ENCODE peak calls at places on chromosomes 3 and 15, in seven cellular contexts. One of them, this sample, is unnamed.

GRCh38 chr15:26024241-26024640 is 161.1 kb upstream of the ATP10A start:
- DNase-seq in GM23338: no peak
- DNase-seq in HCT116: no peak
- DNase-seq in stomach: no peak
- DNase-seq in A673: no peak
- DNase-seq in AG04450: no peak
- DNase-seq in tibial artery: no peak
- DNase-seq in this sample: no peak

GRCh38 chr15:88505721-88506120 is 38.2 kb downstream of the MRPS11 start:
- DNase-seq in HCT116: no peak
- DNase-seq in GM23338: no peak
- DNase-seq in AG04450: no peak
- DNase-seq in stomach: no peak
- DNase-seq in tibial artery: no peak
- DNase-seq in A673: no peak
- DNase-seq in this sample: no peak

GRCh38 chr15:38562278-38562677 is 2.3 kb downstream of the RASGRP1 start:
- DNase-seq in AG04450: no peak
- DNase-seq in A673: no peak
- DNase-seq in HCT116: no peak
- DNase-seq in tibial artery: no peak
- DNase-seq in stomach: no peak
- DNase-seq in GM23338: peak; percentile 9
- DNase-seq in this sample: no peak

GRCh38 chr3:65796676-65797075 is 242.0 kb downstream of the MAGI1 start:
- DNase-seq in tibial artery: no peak
- DNase-seq in HCT116: no peak
- DNase-seq in GM23338: no peak
- DNase-seq in A673: no peak
- DNase-seq in stomach: no peak
- DNase-seq in AG04450: no peak
- DNase-seq in this sample: no peak

GRCh38 chr3:188231454-188231853 is 77.5 kb downstream of the LPP start:
- DNase-seq in tibial artery: no peak
- DNase-seq in A673: no peak
- DNase-seq in HCT116: no peak
- DNase-seq in GM23338: no peak
- DNase-seq in stomach: no peak
- DNase-seq in AG04450: no peak
- DNase-seq in this sample: no peak

GRCh38 chr15:77409259-77410156 is 10.4 kb downstream of the PEAK1 start:
- DNase-seq in tibial artery: no peak
- DNase-seq in stomach: no peak
- DNase-seq in GM23338: no peak
- DNase-seq in A673: no peak
- DNase-seq in HCT116: no peak
- DNase-seq in AG04450: no peak
- DNase-seq in this sample: no peak

GRCh38 chr3:129809297-129809696 is 84.2 kb downstream of the TMCC1 start:
- DNase-seq in tibial artery: no peak
- DNase-seq in AG04450: no peak
- DNase-seq in GM23338: no peak
- DNase-seq in stomach: no peak
- DNase-seq in HCT116: no peak
- DNase-seq in A673: no peak
- DNase-seq in this sample: no peak

GRCh38 chr3:178562869-178563232 is 26.6 kb downstream of the KCNMB2 start:
- DNase-seq in HCT116: no peak
- DNase-seq in A673: no peak
- DNase-seq in AG04450: no peak
- DNase-seq in GM23338: no peak
- DNase-seq in tibial artery: no peak
- DNase-seq in stomach: no peak
- DNase-seq in this sample: no peak

GRCh38 chr3:61530355-61530754 is 31.0 kb upstream of the PTPRG start:
- DNase-seq in HCT116: peak; percentile 49
- DNase-seq in stomach: no peak
- DNase-seq in GM23338: peak; percentile 85
- DNase-seq in tibial artery: no peak
- DNase-seq in A673: peak; percentile 22
- DNase-seq in AG04450: no peak
- DNase-seq in this sample: peak; percentile 49

GRCh38 chr3:72205297-72205696 is 420.3 kb upstream of the PROK2 start:
- DNase-seq in HCT116: no peak
- DNase-seq in AG04450: no peak
- DNase-seq in GM23338: no peak
- DNase-seq in A673: no peak
- DNase-seq in tibial artery: no peak
- DNase-seq in stomach: no peak
- DNase-seq in this sample: no peak

GRCh38 chr3:49841126-49841525 is 15.2 kb downstream of the TRAIP start:
- DNase-seq in stomach: no peak
- DNase-seq in AG04450: no peak
- DNase-seq in HCT116: peak; percentile 33
- DNase-seq in tibial artery: no peak
- DNase-seq in A673: peak; percentile 12
- DNase-seq in GM23338: peak; percentile 78
- DNase-seq in this sample: no peak

GRCh38 chr3:139772539-139773500 is 95.0 kb upstream of the NMNAT3 start:
- DNase-seq in AG04450: peak; percentile 30
- DNase-seq in stomach: no peak
- DNase-seq in A673: no peak
- DNase-seq in tibial artery: no peak
- DNase-seq in GM23338: no peak
- DNase-seq in HCT116: no peak
- DNase-seq in this sample: peak; percentile 99

GRCh38 chr3:122986790-122987189 is 40.8 kb downstream of the SEMA5B start:
- DNase-seq in stomach: no peak
- DNase-seq in HCT116: no peak
- DNase-seq in GM23338: peak; percentile 93
- DNase-seq in AG04450: no peak
- DNase-seq in A673: no peak
- DNase-seq in tibial artery: no peak
- DNase-seq in this sample: no peak

GRCh38 chr3:38022301-38022700 is 7.1 kb downstream of the PLCD1 start:
- DNase-seq in tibial artery: no peak
- DNase-seq in AG04450: no peak
- DNase-seq in stomach: no peak
- DNase-seq in HCT116: no peak
- DNase-seq in A673: no peak
- DNase-seq in GM23338: no peak
- DNase-seq in this sample: no peak

GRCh38 chr3:79005084-79005483 is 762.7 kb downstream of the ROBO1 start:
- DNase-seq in A673: peak; percentile 27
- DNase-seq in HCT116: no peak
- DNase-seq in GM23338: no peak
- DNase-seq in stomach: no peak
- DNase-seq in AG04450: no peak
- DNase-seq in tibial artery: no peak
- DNase-seq in this sample: peak; percentile 57

GRCh38 chr3:10447527-10448260 is 57.7 kb downstream of the ATP2B2 start:
- DNase-seq in A673: no peak
- DNase-seq in HCT116: no peak
- DNase-seq in GM23338: no peak
- DNase-seq in stomach: no peak
- DNase-seq in AG04450: no peak
- DNase-seq in tibial artery: no peak
- DNase-seq in this sample: no peak

GRCh38 chr3:53791317-53791716 is 54.9 kb downstream of the CHDH start:
- DNase-seq in HCT116: no peak
- DNase-seq in AG04450: no peak
- DNase-seq in tibial artery: no peak
- DNase-seq in stomach: no peak
- DNase-seq in GM23338: no peak
- DNase-seq in A673: no peak
- DNase-seq in this sample: no peak

GRCh38 chr3:119681279-119681678 is 4.1 kb upstream of the COX17 start:
- DNase-seq in stomach: no peak
- DNase-seq in A673: peak; percentile 36
- DNase-seq in HCT116: peak; percentile 24
- DNase-seq in AG04450: no peak
- DNase-seq in GM23338: peak; percentile 53
- DNase-seq in tibial artery: no peak
- DNase-seq in this sample: no peak

GRCh38 chr3:170437151-170437550 is 18.5 kb downstream of the CLDN11 start:
- DNase-seq in tibial artery: no peak
- DNase-seq in stomach: no peak
- DNase-seq in GM23338: no peak
- DNase-seq in HCT116: no peak
- DNase-seq in AG04450: no peak
- DNase-seq in A673: no peak
- DNase-seq in this sample: no peak

DNA sequence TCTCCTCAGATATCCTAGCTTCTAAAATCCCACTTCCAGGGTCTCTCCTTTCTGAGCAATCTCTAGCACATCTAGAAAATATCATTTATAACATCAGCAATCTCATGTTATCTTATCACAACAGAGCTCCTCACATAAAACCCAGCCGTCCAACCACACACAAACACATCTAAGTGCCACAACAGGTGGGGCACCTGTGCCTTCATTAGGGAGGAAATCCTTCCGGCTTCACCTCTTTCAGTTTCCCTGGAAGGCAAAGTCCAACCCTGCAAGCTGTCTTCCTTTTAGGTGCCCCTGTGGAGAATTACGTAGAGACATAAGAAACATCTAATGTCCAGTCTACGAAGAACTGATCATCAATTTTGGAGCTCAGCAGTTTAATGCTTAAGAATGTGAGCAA is 1.6 kb downstream of the ZDHHC3 start:
- DNase-seq in HCT116: no peak
- DNase-seq in A673: no peak
- DNase-seq in tibial artery: no peak
- DNase-seq in AG04450: no peak
- DNase-seq in GM23338: no peak
- DNase-seq in stomach: peak; percentile 26
- DNase-seq in this sample: no peak
- H3K4me3 ChIP-seq in HCT116: peak overlapping the region; percentile 94
- H3K4me3 ChIP-seq in A673: peak overlapping the region; percentile 90
- H3K4me3 ChIP-seq in tibial artery: peak overlapping the region; percentile 72
- H3K4me3 ChIP-seq in AG04450: peak overlapping the region; percentile 92
- H3K4me3 ChIP-seq in GM23338: peak overlapping the region; percentile 83
- H3K4me3 ChIP-seq in stomach: peak overlapping the region; percentile 88
- H3K4me3 ChIP-seq in this sample: peak overlapping the region; percentile 92

GRCh38 chr3:52117537-52117936 is 36.7 kb downstream of the POC1A start:
- DNase-seq in HCT116: no peak
- DNase-seq in AG04450: no peak
- DNase-seq in tibial artery: no peak
- DNase-seq in stomach: no peak
- DNase-seq in A673: no peak
- DNase-seq in GM23338: no peak
- DNase-seq in this sample: no peak
- H3K27ac ChIP-seq in HCT116: no peak overlapping the region
- H3K27ac ChIP-seq in AG04450: no peak overlapping the region
- H3K27ac ChIP-seq in tibial artery: no peak overlapping the region
- H3K27ac ChIP-seq in stomach: no peak overlapping the region
- H3K27ac ChIP-seq in A673: no peak overlapping the region
- H3K27ac ChIP-seq in GM23338: no peak overlapping the region
- H3K27ac ChIP-seq in this sample: no peak overlapping the region

GRCh38 chr3:105366302-105367062 is at the start of gene ALCAM:
- DNase-seq in HCT116: peak; percentile 97
- DNase-seq in GM23338: peak; percentile 97
- DNase-seq in stomach: peak; percentile 96
- DNase-seq in tibial artery: peak; percentile 93
- DNase-seq in A673: peak; percentile 99
- DNase-seq in AG04450: peak; percentile 98
- DNase-seq in this sample: peak; percentile 98

GRCh38 chr3:105364113-105364512 is 2.6 kb upstream of the ALCAM start:
- DNase-seq in HCT116: no peak
- DNase-seq in A673: no peak
- DNase-seq in GM23338: no peak
- DNase-seq in stomach: no peak
- DNase-seq in tibial artery: no peak
- DNase-seq in AG04450: no peak
- DNase-seq in this sample: peak; percentile 82

GRCh38 chr3:105365171-105365535 is 1.6 kb upstream of the ALCAM start:
- DNase-seq in tibial artery: no peak
- DNase-seq in HCT116: no peak
- DNase-seq in GM23338: peak; percentile 26
- DNase-seq in AG04450: no peak
- DNase-seq in A673: no peak
- DNase-seq in stomach: no peak
- DNase-seq in this sample: no peak

GRCh38 chr3:105367063-105367405 is 325 bp downstream of the ALCAM start:
- DNase-seq in HCT116: no peak
- DNase-seq in tibial artery: no peak
- DNase-seq in AG04450: no peak
- DNase-seq in stomach: peak; percentile 40
- DNase-seq in GM23338: peak; percentile 23
- DNase-seq in A673: peak; percentile 29
- DNase-seq in this sample: no peak

DNA sequence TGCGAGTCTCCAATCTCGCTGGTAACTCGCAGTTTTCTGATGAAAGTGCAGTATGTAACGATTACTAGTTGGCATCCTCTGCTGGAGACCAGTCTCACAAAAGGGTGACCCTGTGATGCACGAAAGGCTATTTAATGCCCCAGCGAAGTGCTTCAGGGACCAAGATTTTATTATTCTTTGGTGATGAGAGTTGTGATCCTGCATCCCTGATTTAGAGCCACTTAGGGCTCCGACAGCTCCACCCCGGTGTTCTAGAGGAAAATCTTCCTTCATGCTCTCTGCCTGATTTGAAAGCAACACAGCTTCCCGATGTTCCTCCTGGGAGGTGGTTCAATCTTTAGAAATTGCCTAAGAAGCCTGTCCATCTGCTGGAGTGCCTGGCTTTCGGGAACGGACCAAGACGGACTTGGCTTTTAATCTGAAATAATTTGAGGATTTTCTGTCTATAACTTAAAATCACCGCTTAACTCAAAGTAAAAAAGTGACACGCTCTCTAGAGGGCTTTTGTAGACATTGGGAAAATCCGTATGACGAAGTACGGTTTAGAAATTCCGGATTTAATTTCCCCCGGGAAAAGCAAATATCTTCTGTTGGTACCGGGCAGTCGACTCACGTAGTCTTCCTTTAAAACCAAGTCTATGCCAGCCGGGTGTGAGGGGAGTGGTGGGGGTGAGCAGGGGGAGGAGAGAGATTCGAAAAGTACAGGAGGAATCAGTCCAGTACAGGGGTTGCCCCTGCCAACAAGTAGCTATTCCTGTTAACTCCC is 990 bp upstream of the ALCAM start:
- DNase-seq in GM23338: peak; percentile 37
- DNase-seq in tibial artery: peak; percentile 22
- DNase-seq in A673: peak; percentile 62
- DNase-seq in AG04450: no peak
- DNase-seq in HCT116: no peak
- DNase-seq in stomach: peak; percentile 24
- DNase-seq in this sample: peak; percentile 46
- TF ChIP-seq CTCF in GM23338: no peak
- TF ChIP-seq CTCF in tibial artery: no peak
- TF ChIP-seq CTCF in A673: no peak
- TF ChIP-seq CTCF in AG04450: no peak
- TF ChIP-seq CTCF in HCT116: no peak
- TF ChIP-seq CTCF in stomach: no peak
- TF ChIP-seq CTCF in this sample: peak; percentile 23

DNA sequence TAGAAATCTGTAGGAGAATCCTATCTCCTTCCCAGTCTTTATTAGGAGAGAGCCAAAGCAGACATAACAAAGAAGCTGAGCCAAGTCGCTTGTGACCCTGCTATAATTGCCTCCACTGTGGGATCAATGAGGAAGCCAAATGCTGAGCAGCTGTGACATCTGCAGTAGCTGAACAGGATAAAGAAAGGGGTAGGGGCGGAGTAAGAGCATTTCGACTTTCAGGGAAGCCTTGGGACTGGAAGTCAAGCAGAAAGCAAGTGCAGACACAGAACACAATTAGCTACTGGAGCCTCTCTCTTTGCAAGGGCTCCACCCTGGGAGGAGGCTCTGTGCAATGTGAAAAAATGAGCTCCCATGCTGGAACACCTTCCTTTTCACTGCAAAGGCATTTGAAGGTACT is 166.6 kb downstream of the CADPS start:
- DNase-seq in AG04450: no peak
- DNase-seq in HCT116: no peak
- DNase-seq in GM23338: peak; percentile 40
- DNase-seq in tibial artery: no peak
- DNase-seq in stomach: no peak
- DNase-seq in A673: no peak
- DNase-seq in this sample: no peak
- H3K4me3 ChIP-seq in AG04450: no peak overlapping the region
- H3K4me3 ChIP-seq in HCT116: no peak overlapping the region
- H3K4me3 ChIP-seq in GM23338: no peak overlapping the region
- H3K4me3 ChIP-seq in tibial artery: no peak overlapping the region
- H3K4me3 ChIP-seq in stomach: no peak overlapping the region
- H3K4me3 ChIP-seq in A673: no peak overlapping the region
- H3K4me3 ChIP-seq in this sample: no peak overlapping the region